ENCODE peak calls at places on chromosomes 6 and 20, in four cellular contexts. L is HepG2, N is NT2/D1, M is GM12878. O is an unnamed sample.

GRCh38 chr20:48066256-48066655 is 281.0 kb upstream of the SULF2 start:
- DNase-seq in L (no peak), N (no peak), M (no peak), O (no peak)

GRCh38 chr20:53706008-53706481 is 112.4 kb upstream of the ZNF217 start:
- DNase-seq in L (no peak), N (no peak), M (no peak), O (no peak)

GRCh38 chr20:25065625-25066338 is 7.8 kb upstream of the ACSS1 start:
- DNase-seq in L (peak; percentile 65), N (no peak), M (peak; percentile 42), O (peak; percentile 54)

GRCh38 chr6:56497270-56497669 is 145.4 kb downstream of the DST start:
- DNase-seq in L (no peak), N (no peak), M (no peak), O (no peak)

GRCh38 chr6:137647762-137648412 is 153.7 kb upstream of the OLIG3 start:
- DNase-seq in L (no peak), N (no peak), M (no peak), O (no peak)

GRCh38 chr20:23550227-23550626 is 18.1 kb downstream of the CST9L start:
- DNase-seq in L (no peak), N (no peak), M (no peak), O (no peak)

GRCh38 chr20:63004607-63005211 is 2.1 kb downstream of the BHLHE23 start:
- DNase-seq in L (no peak), N (no peak), M (no peak), O (no peak)

GRCh38 chr6:159107451-159108260 is 61.5 kb upstream of the FNDC1 start:
- DNase-seq in L (no peak), N (no peak), M (no peak), O (no peak)

GRCh38 chr6:33076406-33076934 is 680 bp downstream of the HLA-DPB1 start:
- DNase-seq in L (no peak), N (no peak), M (no peak), O (no peak)

GRCh38 chr6:13038315-13039261 is 289.7 kb downstream of the TBC1D7 start:
- DNase-seq in L (no peak), N (no peak), M (no peak), O (no peak)

GRCh38 chr20:58895099-58895795 is 42.7 kb downstream of the GNAS start:
- DNase-seq in L (no peak), N (no peak), M (no peak), O (no peak)

GRCh38 chr6:57313711-57314471 is 3.5 kb upstream of the PRIM2 start:
- DNase-seq in L (no peak), N (no peak), M (no peak), O (no peak)

GRCh38 chr6:158322724-158323560 is 10.7 kb downstream of the TULP4 start:
- DNase-seq in L (peak; percentile 97), N (no peak), M (peak; percentile 45), O (no peak)

GRCh38 chr6:10418862-10419748 is 4.2 kb upstream of the TFAP2A start:
- DNase-seq in L (no peak), N (no peak), M (no peak), O (no peak)

GRCh38 chr20:35311409-35311808 is 19.2 kb upstream of the FAM83C start:
- DNase-seq in L (no peak), N (no peak), M (no peak), O (no peak)

GRCh38 chr6:52494298-52495072 is 74.3 kb downstream of the EFHC1 start:
- DNase-seq in L (no peak), N (no peak), M (no peak), O (no peak)

GRCh38 chr20:61682114-61682997 is 383.3 kb downstream of the TAF4 start:
- DNase-seq in L (no peak), N (no peak), M (no peak), O (no peak)

GRCh38 chr6:137724495-137725211 is 142.4 kb upstream of the TNFAIP3 start:
- DNase-seq in L (no peak), N (no peak), M (no peak), O (no peak)

GRCh38 chr6:46438245-46438644 is 53.0 kb downstream of the RCAN2 start:
- DNase-seq in L (no peak), N (no peak), M (no peak), O (no peak)

GRCh38 chr6:111220383-111221031 is 133.2 kb downstream of the SLC16A10 start:
- DNase-seq in L (no peak), N (no peak), M (no peak), O (no peak)

GRCh38 chr6:56655250-56655649 is 12.6 kb upstream of the DST start:
- DNase-seq in L (no peak), N (no peak), M (no peak), O (no peak)

GRCh38 chr6:163415620-163416379 is 1.3 kb downstream of the QKI start:
- DNase-seq in L (peak; percentile 53), N (no peak), M (peak; percentile 72), O (peak; percentile 49)

GRCh38 chr6:26126394-26127221 is 39.4 kb downstream of the HFE start:
- DNase-seq in L (no peak), N (no peak), M (no peak), O (no peak)

GRCh38 chr6:163876391-163876790 is 461.9 kb downstream of the QKI start:
- DNase-seq in L (no peak), N (no peak), M (no peak), O (no peak)

GRCh38 chr6:168666751-168667427 is 225.9 kb downstream of the SMOC2 start:
- DNase-seq in L (no peak), N (no peak), M (no peak), O (no peak)

GRCh38 chr20:48787861-48788375 is 39.9 kb downstream of the PREX1 start:
- DNase-seq in L (peak; percentile 17), N (no peak), M (no peak), O (no peak)

GRCh38 chr20:52235129-52235528 is 43.5 kb upstream of the ZFP64 start:
- DNase-seq in L (no peak), N (no peak), M (no peak), O (no peak)

GRCh38 chr6:14119764-14120163 is 2.2 kb downstream of the CD83 start:
- DNase-seq in L (no peak), N (no peak), M (no peak), O (no peak)

GRCh38 chr6:36970892-36971842 is 14.8 kb downstream of the MTCH1 start:
- DNase-seq in L (no peak), N (no peak), M (no peak), O (no peak)

GRCh38 chr6:21748343-21749063 is 155.0 kb downstream of the SOX4 start:
- DNase-seq in L (no peak), N (no peak), M (no peak), O (peak; percentile 50)

DNA sequence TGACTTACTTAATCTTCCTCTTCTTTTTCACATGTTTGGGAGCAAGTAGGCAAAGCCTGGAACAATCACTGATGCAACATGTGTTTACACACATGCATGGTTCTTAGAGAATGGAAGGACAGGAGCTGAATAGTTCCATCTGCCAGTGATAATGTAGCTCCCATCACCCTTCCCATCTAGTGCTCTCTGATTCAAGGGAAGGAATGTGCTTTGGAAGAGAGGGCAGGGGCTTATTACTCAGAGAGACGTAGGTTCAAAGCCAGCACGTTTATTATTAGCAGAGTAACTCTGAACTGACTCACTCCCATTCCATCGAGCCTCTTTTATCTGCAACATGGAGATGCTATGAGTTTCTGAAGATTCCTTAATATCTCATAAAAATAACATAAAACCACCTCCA is 211.9 kb downstream of the GMPR start:
- DNase-seq in L (no peak), N (no peak), M (no peak), O (no peak)
- TF ChIP-seq SUZ12 in L (no peak), N (no peak), M (no peak), O (no peak)

GRCh38 chr6:7112741-7113313 is 5.1 kb downstream of the RREB1 start:
- DNase-seq in L (peak; percentile 69), N (no peak), M (peak; percentile 41), O (no peak)
- TF ChIP-seq SUZ12 in L (no peak), N (no peak), M (no peak), O (no peak)

DNA sequence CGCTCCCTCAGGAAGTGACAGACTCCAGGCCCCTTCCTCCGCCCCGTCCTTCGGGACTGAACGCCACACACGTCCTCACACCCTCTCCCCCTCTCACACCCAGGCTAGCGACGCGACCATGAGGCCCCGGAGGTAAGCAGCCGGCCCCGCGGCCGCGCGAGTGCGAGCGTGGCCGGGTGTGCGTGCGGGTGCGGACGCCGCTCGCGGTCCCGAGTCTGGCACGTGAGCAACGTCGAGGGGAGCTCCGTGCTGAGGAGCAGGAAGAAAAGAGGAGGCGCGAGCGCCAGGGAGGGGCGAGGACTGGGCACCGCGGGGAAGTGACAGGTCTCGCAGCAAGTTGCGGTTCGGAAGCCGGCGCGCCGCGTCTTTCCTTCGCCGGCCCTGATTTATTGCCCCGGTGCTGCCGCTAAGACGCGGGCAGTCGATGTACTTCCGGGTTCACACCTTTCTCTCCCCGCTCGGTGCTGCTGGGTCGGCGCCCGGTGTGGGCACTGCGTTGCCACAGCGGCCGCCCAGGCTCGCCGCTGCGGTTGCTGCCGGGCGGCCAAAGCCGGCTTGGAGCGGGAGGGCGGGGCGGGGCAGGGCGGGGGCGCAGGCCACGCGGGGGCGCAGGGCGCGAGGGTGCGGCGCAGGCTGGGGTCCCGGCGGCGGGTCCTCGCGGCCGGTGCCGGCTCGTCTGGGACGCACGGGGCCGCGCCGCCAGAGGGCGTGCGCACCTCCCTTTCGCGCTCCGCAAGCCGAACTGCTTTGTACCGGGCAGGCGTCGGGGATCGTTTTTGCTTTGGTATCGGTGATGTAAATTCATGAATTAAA is 15.8 kb upstream of the LIN28B start:
- DNase-seq in L (peak; percentile 43), N (no peak), M (no peak), O (peak; percentile 85)
- TF ChIP-seq SUZ12 in L (no peak), N (no peak), M (no peak), O (no peak)

GRCh38 chr6:41560440-41561192 is 14.4 kb downstream of the FOXP4 start:
- DNase-seq in L (no peak), N (no peak), M (no peak), O (no peak)

GRCh38 chr6:41555326-41556300 is 9.4 kb downstream of the FOXP4 start:
- DNase-seq in L (no peak), N (no peak), M (no peak), O (no peak)

GRCh38 chr6:41559655-41560439 is 13.7 kb downstream of the FOXP4 start:
- DNase-seq in L (no peak), N (no peak), M (no peak), O (no peak)

GRCh38 chr6:41557305-41557704 is 11.1 kb downstream of the FOXP4 start:
- DNase-seq in L (no peak), N (no peak), M (no peak), O (no peak)

DNA sequence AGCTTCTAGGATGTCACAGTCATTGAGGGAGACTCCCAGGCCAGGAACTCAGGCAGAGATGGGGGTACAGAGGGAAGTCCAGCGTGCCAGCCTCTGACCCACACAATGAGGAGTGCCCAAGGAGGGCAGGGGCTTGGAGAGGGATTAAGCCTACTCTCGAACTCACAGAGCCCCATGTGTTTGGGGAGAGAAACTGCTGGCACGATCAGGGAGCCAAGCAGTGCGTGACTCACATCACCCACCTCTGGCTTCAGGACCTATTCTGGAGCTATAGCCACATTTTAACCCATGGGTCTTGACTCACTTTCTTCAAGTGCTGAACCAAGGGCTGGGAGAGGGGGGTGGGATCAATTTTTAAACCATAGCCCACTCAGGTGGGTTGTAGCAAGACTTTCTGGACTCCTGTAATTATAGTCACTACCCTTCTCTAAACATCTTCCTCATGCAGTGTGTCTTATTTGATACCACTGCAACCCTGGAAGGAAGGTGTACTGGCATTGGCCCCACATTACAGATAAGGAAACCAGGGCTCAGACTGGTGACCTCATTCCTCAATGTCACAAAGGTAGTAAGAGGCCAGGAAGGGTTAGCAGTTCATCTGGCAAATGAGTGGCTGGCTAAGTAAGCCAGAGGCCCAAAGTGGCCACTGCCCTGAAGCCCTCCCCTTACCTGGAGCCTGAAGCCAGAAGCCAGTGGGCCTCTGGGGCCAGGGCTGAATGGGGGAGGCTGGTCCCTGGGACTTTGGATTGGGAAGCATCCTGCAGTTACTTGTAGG is 12.0 kb downstream of the FOXP4 start:
- DNase-seq in L (no peak), N (no peak), M (no peak), O (no peak)
- TF ChIP-seq SUZ12 in L (no peak), N (no peak), M (no peak), O (no peak)